ENCODE peak calls at places on chromosomes 16 and 17, in five cellular contexts. One of them, this sample, is unnamed. For H3K27me3, the result is how much of the 10 kb centered on the place peaks cover.

GRCh38 chr16:1466054-1466453 is 8.8 kb downstream of the CLCN7 start:
- DNase-seq in astrocyte: no peak
- DNase-seq in GM23338: no peak
- DNase-seq in AG04450: no peak
- DNase-seq in effector memory CD4-positive, alpha-beta T cell: no peak
- DNase-seq in this sample: no peak

GRCh38 chr16:5498562-5498961 is 401.0 kb upstream of the EEF2KMT start:
- DNase-seq in effector memory CD4-positive, alpha-beta T cell: no peak
- DNase-seq in astrocyte: no peak
- DNase-seq in GM23338: no peak
- DNase-seq in AG04450: no peak
- DNase-seq in this sample: no peak

GRCh38 chr17:31294839-31295488 is 2.1 kb downstream of the OMG start:
- DNase-seq in effector memory CD4-positive, alpha-beta T cell: no peak
- DNase-seq in GM23338: no peak
- DNase-seq in AG04450: no peak
- DNase-seq in astrocyte: peak
- DNase-seq in this sample: no peak

GRCh38 chr16:23030001-23030400 is 119.3 kb downstream of the USP31 start:
- DNase-seq in GM23338: no peak
- DNase-seq in astrocyte: no peak
- DNase-seq in effector memory CD4-positive, alpha-beta T cell: no peak
- DNase-seq in AG04450: no peak
- DNase-seq in this sample: no peak

GRCh38 chr16:85415196-85415988 is 197.7 kb upstream of the GSE1 start:
- DNase-seq in AG04450: no peak
- DNase-seq in effector memory CD4-positive, alpha-beta T cell: no peak
- DNase-seq in GM23338: no peak
- DNase-seq in astrocyte: no peak
- DNase-seq in this sample: no peak

GRCh38 chr16:12252616-12253015 is 276.1 kb downstream of the SNX29 start:
- DNase-seq in GM23338: no peak
- DNase-seq in AG04450: no peak
- DNase-seq in astrocyte: no peak
- DNase-seq in effector memory CD4-positive, alpha-beta T cell: no peak
- DNase-seq in this sample: no peak

GRCh38 chr17:27318228-27318627 is 24.3 kb downstream of the WSB1 start:
- DNase-seq in AG04450: no peak
- DNase-seq in effector memory CD4-positive, alpha-beta T cell: no peak
- DNase-seq in astrocyte: no peak
- DNase-seq in GM23338: no peak
- DNase-seq in this sample: no peak

GRCh38 chr17:4519361-4519788 is 20.7 kb downstream of the SPNS2 start:
- DNase-seq in effector memory CD4-positive, alpha-beta T cell: no peak
- DNase-seq in AG04450: no peak
- DNase-seq in GM23338: no peak
- DNase-seq in astrocyte: no peak
- DNase-seq in this sample: no peak

GRCh38 chr16:14629612-14629918 is 495 bp downstream of the PARN start:
- DNase-seq in effector memory CD4-positive, alpha-beta T cell: peak
- DNase-seq in astrocyte: no peak
- DNase-seq in GM23338: peak
- DNase-seq in AG04450: no peak
- DNase-seq in this sample: no peak

GRCh38 chr16:49108611-49109010 is 173.0 kb downstream of the CBLN1 start:
- DNase-seq in AG04450: no peak
- DNase-seq in effector memory CD4-positive, alpha-beta T cell: no peak
- DNase-seq in astrocyte: no peak
- DNase-seq in GM23338: no peak
- DNase-seq in this sample: no peak

GRCh38 chr16:85057212-85057889 is 29.8 kb downstream of the KIAA0513 start:
- DNase-seq in astrocyte: no peak
- DNase-seq in AG04450: no peak
- DNase-seq in GM23338: peak
- DNase-seq in effector memory CD4-positive, alpha-beta T cell: no peak
- DNase-seq in this sample: no peak

GRCh38 chr16:65274576-65274975 is 152.7 kb upstream of the CDH11 start:
- DNase-seq in astrocyte: no peak
- DNase-seq in GM23338: no peak
- DNase-seq in AG04450: no peak
- DNase-seq in effector memory CD4-positive, alpha-beta T cell: no peak
- DNase-seq in this sample: no peak

GRCh38 chr16:23082161-23082788 is 67.0 kb downstream of the USP31 start:
- DNase-seq in astrocyte: no peak
- DNase-seq in AG04450: no peak
- DNase-seq in GM23338: no peak
- DNase-seq in effector memory CD4-positive, alpha-beta T cell: no peak
- DNase-seq in this sample: no peak

GRCh38 chr17:17988427-17988945 is 15.8 kb downstream of the DRC3 start:
- DNase-seq in effector memory CD4-positive, alpha-beta T cell: no peak
- DNase-seq in GM23338: no peak
- DNase-seq in astrocyte: no peak
- DNase-seq in AG04450: no peak
- DNase-seq in this sample: no peak

GRCh38 chr16:19595043-19595767 is 39.7 kb downstream of the VPS35L start:
- DNase-seq in GM23338: no peak
- DNase-seq in AG04450: peak
- DNase-seq in astrocyte: peak
- DNase-seq in effector memory CD4-positive, alpha-beta T cell: no peak
- DNase-seq in this sample: no peak

GRCh38 chr16:68992521-68992920 is 112.9 kb upstream of the HAS3 start:
- DNase-seq in effector memory CD4-positive, alpha-beta T cell: no peak
- DNase-seq in astrocyte: peak
- DNase-seq in AG04450: peak
- DNase-seq in GM23338: no peak
- DNase-seq in this sample: no peak

GRCh38 chr17:18028684-18029540 is 10.1 kb downstream of the ATPAF2 start:
- DNase-seq in astrocyte: no peak
- DNase-seq in effector memory CD4-positive, alpha-beta T cell: no peak
- DNase-seq in AG04450: no peak
- DNase-seq in GM23338: no peak
- DNase-seq in this sample: no peak

GRCh38 chr16:57007050-57007449 is 17.7 kb downstream of the NLRC5 start:
- DNase-seq in astrocyte: no peak
- DNase-seq in AG04450: no peak
- DNase-seq in GM23338: no peak
- DNase-seq in effector memory CD4-positive, alpha-beta T cell: no peak
- DNase-seq in this sample: no peak

GRCh38 chr17:2435181-2435741 is 34.4 kb upstream of the MNT start:
- DNase-seq in astrocyte: peak
- DNase-seq in effector memory CD4-positive, alpha-beta T cell: no peak
- DNase-seq in GM23338: peak
- DNase-seq in AG04450: no peak
- DNase-seq in this sample: no peak

GRCh38 chr17:66906321-66907278 is 57.9 kb upstream of the CACNG4 start:
- DNase-seq in astrocyte: peak
- DNase-seq in effector memory CD4-positive, alpha-beta T cell: peak
- DNase-seq in AG04450: peak
- DNase-seq in GM23338: peak
- DNase-seq in this sample: peak

GRCh38 chr17:59165933-59166342 is 10.4 kb downstream of the PRR11 start:
- DNase-seq in effector memory CD4-positive, alpha-beta T cell: peak
- DNase-seq in astrocyte: peak
- DNase-seq in AG04450: no peak
- DNase-seq in GM23338: peak
- DNase-seq in this sample: peak

GRCh38 chr16:84482001-84482891 is 22.2 kb downstream of the MEAK7 start:
- DNase-seq in GM23338: no peak
- DNase-seq in effector memory CD4-positive, alpha-beta T cell: no peak
- DNase-seq in AG04450: no peak
- DNase-seq in astrocyte: no peak
- DNase-seq in this sample: no peak

GRCh38 chr17:28612936-28613872 is 781 bp downstream of the RSKR start:
- DNase-seq in astrocyte: no peak
- DNase-seq in GM23338: peak
- DNase-seq in effector memory CD4-positive, alpha-beta T cell: peak
- DNase-seq in AG04450: peak
- DNase-seq in this sample: peak

GRCh38 chr17:57121308-57122042 is 36.4 kb downstream of the AKAP1 start:
- DNase-seq in astrocyte: peak
- DNase-seq in AG04450: no peak
- DNase-seq in GM23338: peak
- DNase-seq in effector memory CD4-positive, alpha-beta T cell: no peak
- DNase-seq in this sample: no peak

GRCh38 chr16:9102379-9102778 is 10.9 kb downstream of the HAPSTR1 start:
- DNase-seq in AG04450: peak
- DNase-seq in astrocyte: peak
- DNase-seq in GM23338: no peak
- DNase-seq in effector memory CD4-positive, alpha-beta T cell: no peak
- DNase-seq in this sample: no peak

GRCh38 chr16:82639666-82640336 is 13.0 kb downstream of the CDH13 start:
- DNase-seq in GM23338: peak
- DNase-seq in astrocyte: peak
- DNase-seq in AG04450: no peak
- DNase-seq in effector memory CD4-positive, alpha-beta T cell: peak
- DNase-seq in this sample: peak

GRCh38 chr16:52446076-52446475 is 100.9 kb downstream of the TOX3 start:
- DNase-seq in GM23338: no peak
- DNase-seq in AG04450: no peak
- DNase-seq in astrocyte: no peak
- DNase-seq in effector memory CD4-positive, alpha-beta T cell: no peak
- DNase-seq in this sample: no peak

GRCh38 chr17:40068129-40068581 is 5.4 kb downstream of the THRA start:
- DNase-seq in GM23338: no peak
- DNase-seq in astrocyte: no peak
- DNase-seq in effector memory CD4-positive, alpha-beta T cell: no peak
- DNase-seq in AG04450: no peak
- DNase-seq in this sample: no peak

GRCh38 chr17:61284174-61284573 is 115.5 kb upstream of the TBX2 start:
- DNase-seq in GM23338: no peak
- DNase-seq in astrocyte: peak
- DNase-seq in AG04450: no peak
- DNase-seq in effector memory CD4-positive, alpha-beta T cell: no peak
- DNase-seq in this sample: no peak
- H3K4me3 ChIP-seq in GM23338: no peak
- H3K4me3 ChIP-seq in astrocyte: no peak
- H3K4me3 ChIP-seq in AG04450: no peak
- H3K4me3 ChIP-seq in effector memory CD4-positive, alpha-beta T cell: no peak
- H3K4me3 ChIP-seq in this sample: no peak

DNA sequence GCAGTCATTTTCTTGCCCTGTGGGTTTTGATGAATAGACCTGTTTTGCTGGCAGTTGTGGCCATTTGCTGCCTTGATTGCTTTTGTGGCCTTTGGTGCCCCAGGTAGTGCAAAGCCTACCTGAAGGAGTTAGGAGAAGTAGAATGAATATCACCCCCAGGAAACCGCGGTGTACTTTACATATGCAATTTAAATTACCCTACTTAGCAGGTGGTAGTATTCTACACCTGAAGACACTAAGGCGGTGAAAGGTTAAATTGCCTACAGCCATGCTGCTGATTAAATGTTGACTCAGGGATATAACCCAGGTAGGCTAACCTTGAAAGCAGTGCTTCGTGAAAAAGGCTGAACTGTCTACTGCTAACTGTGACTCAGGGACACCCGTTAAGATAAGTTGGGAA is 27.2 kb upstream of the WWOX start:
- DNase-seq in effector memory CD4-positive, alpha-beta T cell: no peak
- DNase-seq in AG04450: no peak
- DNase-seq in astrocyte: no peak
- DNase-seq in GM23338: peak
- DNase-seq in this sample: no peak
- H3K27me3 ChIP-seq in effector memory CD4-positive, alpha-beta T cell: under half
- H3K27me3 ChIP-seq in AG04450: under half
- H3K27me3 ChIP-seq in astrocyte: under half
- H3K27me3 ChIP-seq in GM23338: half or more
- H3K27me3 ChIP-seq in this sample: under half

DNA sequence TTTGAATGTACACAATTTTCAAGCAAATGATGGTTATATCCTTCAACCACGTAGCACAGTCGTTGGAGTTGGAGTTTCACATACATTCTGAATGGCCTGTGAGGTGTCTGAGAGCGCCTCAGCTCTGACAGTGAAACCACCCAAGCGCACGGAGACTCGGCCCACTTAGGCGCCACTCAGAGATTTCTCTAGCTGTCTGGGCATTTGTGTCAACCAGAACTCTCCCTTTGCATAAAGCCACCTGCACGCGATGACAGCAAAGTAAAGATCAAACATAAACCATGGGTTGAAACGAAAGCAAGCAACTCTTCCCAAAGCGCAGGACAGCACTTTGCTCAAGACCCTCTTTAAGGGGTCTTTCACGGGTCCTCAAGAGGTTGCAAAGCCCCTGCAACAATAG is 543 bp downstream of the SLC6A4 start:
- DNase-seq in GM23338: no peak
- DNase-seq in effector memory CD4-positive, alpha-beta T cell: no peak
- DNase-seq in AG04450: no peak
- DNase-seq in astrocyte: no peak
- DNase-seq in this sample: no peak
- H3K4me3 ChIP-seq in GM23338: peak
- H3K4me3 ChIP-seq in effector memory CD4-positive, alpha-beta T cell: peak
- H3K4me3 ChIP-seq in AG04450: peak
- H3K4me3 ChIP-seq in astrocyte: peak
- H3K4me3 ChIP-seq in this sample: no peak

DNA sequence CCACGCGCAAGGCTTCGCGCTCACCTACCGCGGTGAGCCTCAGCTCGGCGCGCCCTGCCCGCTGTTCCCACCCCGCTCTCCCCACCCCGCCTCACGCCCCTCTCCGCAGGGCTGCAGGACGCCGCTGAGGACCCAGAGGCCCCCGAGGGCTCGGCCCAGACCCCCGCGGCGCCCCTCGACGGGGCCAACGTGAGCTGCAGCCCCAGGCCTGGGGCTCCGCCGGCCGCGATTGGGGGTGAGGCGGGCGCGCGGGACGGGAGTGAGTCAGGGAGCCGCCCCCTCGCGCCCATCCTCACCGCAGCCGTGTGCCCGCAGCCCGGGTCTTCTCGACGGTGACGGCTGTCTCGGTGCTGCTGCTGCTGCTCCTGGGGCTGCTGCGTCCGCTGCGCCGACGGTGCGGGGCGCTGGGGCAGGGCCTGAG is 1.9 kb upstream of the PAQR4 start:
- DNase-seq in effector memory CD4-positive, alpha-beta T cell: no peak
- DNase-seq in AG04450: no peak
- DNase-seq in GM23338: peak
- DNase-seq in astrocyte: no peak
- DNase-seq in this sample: no peak
- H3K27me3 ChIP-seq in effector memory CD4-positive, alpha-beta T cell: half or more
- H3K27me3 ChIP-seq in AG04450: under half
- H3K27me3 ChIP-seq in GM23338: half or more
- H3K27me3 ChIP-seq in astrocyte: under half
- H3K27me3 ChIP-seq in this sample: under half

GRCh38 chr16:80517846-80518245 is 22.9 kb upstream of the DYNLRB2 start:
- DNase-seq in effector memory CD4-positive, alpha-beta T cell: no peak
- DNase-seq in astrocyte: no peak
- DNase-seq in GM23338: no peak
- DNase-seq in AG04450: no peak
- DNase-seq in this sample: no peak
- H3K4me3 ChIP-seq in effector memory CD4-positive, alpha-beta T cell: no peak
- H3K4me3 ChIP-seq in astrocyte: no peak
- H3K4me3 ChIP-seq in GM23338: no peak
- H3K4me3 ChIP-seq in AG04450: no peak
- H3K4me3 ChIP-seq in this sample: no peak

GRCh38 chr17:12078791-12079190 is 58.1 kb downstream of the MAP2K4 start:
- DNase-seq in effector memory CD4-positive, alpha-beta T cell: no peak
- DNase-seq in AG04450: peak
- DNase-seq in astrocyte: peak
- DNase-seq in GM23338: no peak
- DNase-seq in this sample: no peak
- H3K27me3 ChIP-seq in effector memory CD4-positive, alpha-beta T cell: under half
- H3K27me3 ChIP-seq in AG04450: under half
- H3K27me3 ChIP-seq in astrocyte: under half
- H3K27me3 ChIP-seq in GM23338: under half
- H3K27me3 ChIP-seq in this sample: under half

GRCh38 chr16:54434859-54435258 is 148.3 kb upstream of the IRX3 start:
- DNase-seq in AG04450: no peak
- DNase-seq in effector memory CD4-positive, alpha-beta T cell: no peak
- DNase-seq in astrocyte: no peak
- DNase-seq in GM23338: no peak
- DNase-seq in this sample: no peak
- H3K4me3 ChIP-seq in AG04450: no peak
- H3K4me3 ChIP-seq in effector memory CD4-positive, alpha-beta T cell: no peak
- H3K4me3 ChIP-seq in astrocyte: no peak
- H3K4me3 ChIP-seq in GM23338: no peak
- H3K4me3 ChIP-seq in this sample: no peak

This sample was measured in CD8-positive, alpha-beta memory T cell.